ENCODE peak calls at places on chromosome 15, in seven cellular contexts. W is PC-9, T is colonic mucosa, J is cardiac muscle cell, D is BJ, A is AG10803, Z is heart right ventricle. V is an unnamed sample.

GRCh38 chr15:44081223-44082013 is 113.7 kb downstream of the FRMD5 start:
- DNase-seq in W (no peak), T (no peak), J (peak), D (no peak), A (peak), Z (no peak), V (no peak)

GRCh38 chr15:62566248-62566647 is 401.2 kb upstream of the C2CD4B start:
- DNase-seq in W (no peak), T (no peak), J (peak), D (no peak), A (peak), Z (no peak), V (no peak)

GRCh38 chr15:49506341-49506740 is 83.3 kb downstream of the FGF7 start:
- DNase-seq in W (no peak), T (no peak), J (no peak), D (no peak), A (no peak), Z (no peak), V (no peak)

GRCh38 chr15:42374810-42375209 is 15.5 kb downstream of the CAPN3 start:
- DNase-seq in W (no peak), T (no peak), J (no peak), D (no peak), A (no peak), Z (no peak), V (no peak)

GRCh38 chr15:69045810-69046209 is 31.3 kb downstream of the NOX5 start:
- DNase-seq in W (no peak), T (no peak), J (peak), D (no peak), A (peak), Z (no peak), V (no peak)

GRCh38 chr15:96789999-96790398 is 459.5 kb downstream of the NR2F2 start:
- DNase-seq in W (no peak), T (no peak), J (no peak), D (no peak), A (no peak), Z (no peak), V (no peak)

GRCh38 chr15:95948371-95948770 is 382.1 kb upstream of the NR2F2 start:
- DNase-seq in W (no peak), T (no peak), J (no peak), D (no peak), A (no peak), Z (no peak), V (no peak)

GRCh38 chr15:25737218-25737643 is 125.9 kb downstream of the ATP10A start:
- DNase-seq in W (no peak), T (no peak), J (no peak), D (no peak), A (peak), Z (peak), V (no peak)

GRCh38 chr15:59933607-59934006 is 70.5 kb upstream of the FOXB1 start:
- DNase-seq in W (no peak), T (no peak), J (no peak), D (no peak), A (no peak), Z (no peak), V (no peak)

GRCh38 chr15:63353261-63353660 is 28.4 kb downstream of the CA12 start:
- DNase-seq in W (no peak), T (no peak), J (no peak), D (no peak), A (no peak), Z (no peak), V (no peak)

GRCh38 chr15:38563723-38564519 is 693 bp downstream of the RASGRP1 start:
- DNase-seq in W (no peak), T (peak), J (peak), D (no peak), A (peak), Z (peak), V (peak)

GRCh38 chr15:90086868-90087268 is 15.4 kb downstream of the IDH2 start:
- DNase-seq in W (no peak), T (peak), J (peak), D (no peak), A (peak), Z (no peak), V (no peak)

GRCh38 chr15:44535509-44536297 is 1.2 kb upstream of the EIF3J start:
- DNase-seq in W (no peak), T (peak), J (no peak), D (no peak), A (no peak), Z (no peak), V (peak)

GRCh38 chr15:60118146-60118545 is 114.0 kb downstream of the FOXB1 start:
- DNase-seq in W (no peak), T (no peak), J (no peak), D (no peak), A (no peak), Z (no peak), V (no peak)

GRCh38 chr15:56734013-56734625 is 810 bp upstream of the ZNF280D start:
- DNase-seq in W (peak), T (no peak), J (no peak), D (no peak), A (no peak), Z (no peak), V (no peak)

GRCh38 chr15:40310001-40310959 is 2.5 kb upstream of the PLCB2 start:
- DNase-seq in W (no peak), T (peak), J (peak), D (no peak), A (no peak), Z (peak), V (no peak)

GRCh38 chr15:76942331-76942730 is 10.8 kb downstream of the RCN2 start:
- DNase-seq in W (no peak), T (no peak), J (no peak), D (no peak), A (no peak), Z (no peak), V (no peak)

GRCh38 chr15:33716025-33716424 is 252.3 kb upstream of the CHRM5 start:
- DNase-seq in W (no peak), T (no peak), J (no peak), D (no peak), A (no peak), Z (no peak), V (no peak)

GRCh38 chr15:66254364-66255292 is 1.1 kb upstream of the MEGF11 start:
- DNase-seq in W (no peak), T (no peak), J (no peak), D (no peak), A (no peak), Z (no peak), V (no peak)

GRCh38 chr15:76894174-76894573 is 11.0 kb downstream of the SCAPER start:
- DNase-seq in W (no peak), T (no peak), J (no peak), D (no peak), A (no peak), Z (no peak), V (no peak)

GRCh38 chr15:31387483-31388118 is 61.0 kb downstream of the KLF13 start:
- DNase-seq in W (no peak), T (peak), J (peak), D (peak), A (peak), Z (peak), V (no peak)

GRCh38 chr15:44286814-44287555 is 1.5 kb upstream of the GOLM2 start:
- DNase-seq in W (no peak), T (no peak), J (peak), D (no peak), A (no peak), Z (no peak), V (peak)

GRCh38 chr15:96977886-96978285 is 647.4 kb downstream of the NR2F2 start:
- DNase-seq in W (no peak), T (no peak), J (no peak), D (no peak), A (no peak), Z (no peak), V (no peak)

GRCh38 chr15:25094519-25094918 is 139.7 kb downstream of the SNRPN start:
- DNase-seq in W (no peak), T (no peak), J (no peak), D (no peak), A (no peak), Z (no peak), V (no peak)

GRCh38 chr15:45402955-45403892 is 24.9 kb upstream of the GATM start:
- DNase-seq in W (peak), T (peak), J (peak), D (no peak), A (peak), Z (peak), V (no peak)

GRCh38 chr15:61175024-61175423 is 54.1 kb downstream of the RORA start:
- DNase-seq in W (no peak), T (no peak), J (peak), D (no peak), A (peak), Z (no peak), V (no peak)

GRCh38 chr15:95134306-95135100 is 903.1 kb downstream of the MCTP2 start:
- DNase-seq in W (no peak), T (no peak), J (no peak), D (peak), A (peak), Z (no peak), V (no peak)

GRCh38 chr15:81889480-81889871 is 156.3 kb downstream of the MEX3B start:
- DNase-seq in W (no peak), T (no peak), J (no peak), D (no peak), A (no peak), Z (no peak), V (no peak)

GRCh38 chr15:100705841-100706240 is 103.5 kb downstream of the ASB7 start:
- DNase-seq in W (no peak), T (no peak), J (no peak), D (no peak), A (no peak), Z (no peak), V (peak)

GRCh38 chr15:78950906-78951840 is 6.3 kb upstream of the CTSH start:
- DNase-seq in W (peak), T (no peak), J (peak), D (no peak), A (peak), Z (no peak), V (no peak)

GRCh38 chr15:63306480-63307073 is 29.2 kb downstream of the APH1B start:
- DNase-seq in W (no peak), T (no peak), J (no peak), D (no peak), A (no peak), Z (no peak), V (no peak)

GRCh38 chr15:41125063-41125669 is 9.1 kb upstream of the INO80 start:
- DNase-seq in W (peak), T (no peak), J (no peak), D (no peak), A (no peak), Z (no peak), V (no peak)

GRCh38 chr15:56758770-56759449 is 25.6 kb upstream of the ZNF280D start:
- DNase-seq in W (no peak), T (no peak), J (peak), D (peak), A (peak), Z (no peak), V (no peak)

GRCh38 chr15:69034352-69034751 is 19.9 kb downstream of the NOX5 start:
- DNase-seq in W (peak), T (no peak), J (peak), D (peak), A (peak), Z (no peak), V (no peak)

GRCh38 chr15:32657198-32657886 is 15.8 kb downstream of the SCG5 start:
- DNase-seq in W (no peak), T (no peak), J (no peak), D (no peak), A (no peak), Z (no peak), V (no peak)
- H3K4me3 ChIP-seq in W (no peak), T (no peak), J (no peak), D (no peak), A (no peak), Z (no peak), V (no peak)

GRCh38 chr15:52206446-52206845 is 15.3 kb upstream of the GNB5 start:
- DNase-seq in W (no peak), T (no peak), J (peak), D (no peak), A (peak), Z (no peak), V (no peak)
- TF ChIP-seq CTCF in W (no peak), T (no peak), J (no peak), D (no peak), A (no peak), Z (no peak), V (no peak)

GRCh38 chr15:70086636-70087035 is 11.1 kb downstream of the TLE3 start:
- DNase-seq in W (no peak), T (no peak), J (no peak), D (no peak), A (no peak), Z (no peak), V (no peak)

GRCh38 chr15:70083423-70083822 is 14.3 kb downstream of the TLE3 start:
- DNase-seq in W (no peak), T (no peak), J (no peak), D (no peak), A (no peak), Z (no peak), V (no peak)

GRCh38 chr15:70081612-70082011 is 16.1 kb downstream of the TLE3 start:
- DNase-seq in W (no peak), T (no peak), J (no peak), D (no peak), A (no peak), Z (no peak), V (no peak)

GRCh38 chr15:70084461-70084860 is 13.3 kb downstream of the TLE3 start:
- DNase-seq in W (no peak), T (no peak), J (no peak), D (no peak), A (no peak), Z (no peak), V (no peak)

DNA sequence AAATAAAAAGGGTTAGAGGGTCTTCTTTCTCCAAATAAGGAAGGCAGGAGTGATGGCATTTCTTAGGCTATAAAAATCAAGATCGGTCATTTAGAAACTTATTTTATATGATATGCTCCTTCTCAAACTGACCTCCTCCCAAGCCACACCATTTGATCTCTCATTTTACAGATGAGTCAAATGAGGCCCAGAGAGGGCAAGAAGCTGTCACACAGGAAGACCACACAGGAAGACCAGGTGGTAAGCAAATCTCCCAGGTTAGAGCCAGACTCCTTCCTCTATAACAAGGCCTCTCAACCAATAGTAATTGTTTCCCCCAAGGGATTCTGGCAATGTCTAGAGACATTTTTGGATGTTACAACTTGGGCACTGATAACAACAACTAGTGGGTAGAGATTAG is 13.8 kb downstream of the TLE3 start:
- DNase-seq in W (no peak), T (no peak), J (no peak), D (no peak), A (no peak), Z (no peak), V (no peak)
- H3K4me3 ChIP-seq in W (no peak), T (no peak), J (no peak), D (no peak), A (no peak), Z (no peak), V (no peak)

GRCh38 chr15:85621096-85621495 is 173.6 kb downstream of the KLHL25 start:
- DNase-seq in W (no peak), T (no peak), J (peak), D (no peak), A (peak), Z (no peak), V (no peak)
- TF ChIP-seq CTCF in W (no peak), T (no peak), J (no peak), D (no peak), A (no peak), Z (no peak), V (no peak)

DNA sequence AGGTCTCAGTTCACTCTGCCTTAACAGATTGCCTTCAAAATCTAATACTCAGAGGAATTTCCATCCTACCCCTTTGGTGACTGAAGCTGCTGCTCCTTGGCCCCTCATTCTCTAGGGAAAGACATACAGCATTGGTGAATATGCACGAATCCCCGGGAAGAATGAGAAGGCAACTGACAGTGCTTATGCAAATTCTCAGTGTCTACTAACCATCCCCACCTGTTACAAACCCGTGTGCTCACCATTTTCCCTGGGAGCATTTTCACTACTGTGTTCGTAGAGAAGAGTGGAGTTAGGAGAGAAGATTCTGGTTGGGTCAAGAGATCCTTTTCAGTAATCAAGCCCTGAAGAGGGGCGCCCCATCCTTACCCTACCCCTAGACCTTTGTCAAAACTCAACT is 37.7 kb downstream of the SYNM start:
- DNase-seq in W (no peak), T (no peak), J (no peak), D (no peak), A (no peak), Z (no peak), V (no peak)
- H3K4me3 ChIP-seq in W (no peak), T (no peak), J (no peak), D (no peak), A (no peak), Z (no peak), V (no peak)

GRCh38 chr15:70265986-70266385 is 168.3 kb upstream of the TLE3 start:
- DNase-seq in W (no peak), T (no peak), J (no peak), D (no peak), A (no peak), Z (no peak), V (no peak)

GRCh38 chr15:70264014-70264492 is 166.3 kb upstream of the TLE3 start:
- DNase-seq in W (peak), T (no peak), J (peak), D (no peak), A (no peak), Z (no peak), V (no peak)

GRCh38 chr15:70264738-70265465 is 167.2 kb upstream of the TLE3 start:
- DNase-seq in W (no peak), T (no peak), J (no peak), D (no peak), A (no peak), Z (no peak), V (peak)

GRCh38 chr15:70266412-70267089 is 168.8 kb upstream of the TLE3 start:
- DNase-seq in W (peak), T (peak), J (peak), D (no peak), A (peak), Z (peak), V (peak)

DNA sequence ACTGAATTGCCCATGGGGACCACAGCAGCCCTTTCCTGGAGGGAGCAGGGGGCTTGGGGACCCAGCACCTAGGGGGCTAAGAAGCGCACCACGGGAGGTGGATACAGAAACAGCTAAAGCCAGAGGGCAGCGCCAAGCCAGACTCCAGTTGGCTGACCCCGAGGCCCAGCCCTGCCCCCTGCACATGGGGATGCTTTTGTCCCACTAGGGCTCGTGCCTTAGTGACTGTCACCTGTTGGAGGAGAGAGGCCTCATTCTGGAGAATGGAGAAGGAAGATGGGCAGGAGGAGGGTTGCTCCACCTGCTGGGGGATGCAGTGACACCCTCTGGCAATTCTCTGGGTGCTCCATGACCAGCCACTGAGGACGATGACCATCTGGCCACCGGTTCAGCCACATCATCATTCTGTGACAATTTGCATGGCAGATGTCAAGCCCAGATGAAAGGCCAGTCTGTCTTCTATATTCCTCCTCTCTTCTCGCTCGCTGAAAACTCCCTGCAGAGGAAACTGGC is 167.8 kb upstream of the TLE3 start:
- DNase-seq in W (no peak), T (no peak), J (no peak), D (no peak), A (no peak), Z (no peak), V (no peak)
- TF ChIP-seq CTCF in W (peak), T (no peak), J (peak), D (peak), A (no peak), Z (peak), V (no peak)

V was measured in ovary.